ENCODE peak calls at places on chromosomes 11 and 22, in six cellular contexts. B is ovary, Q is OCI-LY7, E is B cell, A is GM06990, L is HFFc6. R is an unnamed sample.

GRCh38 chr22:28759861-28760560 is 12.5 kb upstream of the CCDC117 start:
- DNase-seq in B (no peak), A (no peak), E (no peak), L (no peak), Q (peak; percentile 25), R (no peak)

GRCh38 chr22:50074551-50075042 is 10.6 kb downstream of the MLC1 start:
- DNase-seq in A (no peak), L (no peak), B (peak; percentile 31), Q (no peak), E (no peak), R (no peak)

GRCh38 chr11:235180-235997 is 753 bp downstream of the SIRT3 start:
- DNase-seq in E (no peak), L (no peak), A (no peak), Q (no peak), B (no peak), R (no peak)

GRCh38 chr22:17085277-17086091 is 684 bp downstream of the IL17RA start:
- DNase-seq in Q (no peak), L (no peak), E (peak; percentile 51), B (no peak), A (peak; percentile 49), R (peak; percentile 54)

GRCh38 chr11:67613960-67614715 is 7.4 kb downstream of the NDUFV1 start:
- DNase-seq in E (peak; percentile 94), L (peak; percentile 9), Q (peak; percentile 97), B (peak; percentile 75), A (peak; percentile 87), R (peak; percentile 67)

GRCh38 chr11:108915666-108916065 is 250.8 kb downstream of the DDX10 start:
- DNase-seq in Q (no peak), E (no peak), A (no peak), B (no peak), L (no peak), R (no peak)

GRCh38 chr22:16804882-16805281 is 20.3 kb downstream of the XKR3 start:
- DNase-seq in A (no peak), Q (peak; percentile 31), B (no peak), L (no peak), E (no peak), R (no peak)

GRCh38 chr11:78688460-78688859 is 113.8 kb upstream of the NARS2 start:
- DNase-seq in L (no peak), E (no peak), Q (no peak), A (no peak), B (no peak), R (no peak)

GRCh38 chr11:27158763-27159679 is 118.4 kb downstream of the BBOX1 start:
- DNase-seq in L (peak; percentile 73), Q (peak; percentile 71), B (peak; percentile 43), A (no peak), E (no peak), R (peak; percentile 87)

GRCh38 chr22:38707346-38707745 is 1.6 kb downstream of the GTPBP1 start:
- DNase-seq in L (peak; percentile 55), B (no peak), E (no peak), Q (no peak), A (no peak), R (peak; percentile 56)

GRCh38 chr11:83257638-83258229 is 28.4 kb downstream of the CCDC90B start:
- DNase-seq in L (peak; percentile 77), A (no peak), E (no peak), Q (no peak), B (no peak), R (peak; percentile 94)

GRCh38 chr11:132681971-132682370 is 850.3 kb downstream of the OPCML start:
- DNase-seq in B (no peak), L (no peak), Q (no peak), E (no peak), A (no peak), R (no peak)

GRCh38 chr11:23688835-23689234 is 808.0 kb upstream of the LUZP2 start:
- DNase-seq in Q (no peak), A (no peak), B (no peak), L (no peak), E (no peak), R (peak; percentile 7)

GRCh38 chr11:120510406-120511115 is 987 bp upstream of the GRIK4 start:
- DNase-seq in A (no peak), L (no peak), B (no peak), Q (no peak), E (no peak), R (no peak)

GRCh38 chr11:2215561-2216399 is 44.2 kb upstream of the TH start:
- DNase-seq in B (peak; percentile 25), E (no peak), L (no peak), Q (no peak), A (no peak), R (no peak)

GRCh38 chr11:14687456-14687855 is 43.9 kb downstream of the PDE3B start:
- DNase-seq in E (no peak), L (no peak), Q (no peak), A (no peak), B (no peak), R (no peak)

GRCh38 chr22:26660961-26661578 is 3.7 kb downstream of the MIAT start:
- DNase-seq in A (no peak), E (no peak), B (no peak), Q (peak; percentile 51), L (no peak), R (no peak)

GRCh38 chr11:101446238-101446637 is 137.6 kb downstream of the TRPC6 start:
- DNase-seq in E (no peak), Q (no peak), A (no peak), L (peak; percentile 21), B (no peak), R (peak; percentile 76)

GRCh38 chr22:19289475-19290161 is 1.9 kb downstream of the CLTCL1 start:
- DNase-seq in B (no peak), L (peak; percentile 51), Q (no peak), E (peak; percentile 7), A (no peak), R (peak; percentile 23)

GRCh38 chr11:12175694-12176241 is 65.4 kb downstream of the MICAL2 start:
- DNase-seq in B (no peak), Q (no peak), E (no peak), A (no peak), L (peak; percentile 92), R (peak; percentile 89)

GRCh38 chr22:29205598-29206371 is at the start of gene EMID1:
- DNase-seq in Q (no peak), A (peak; percentile 67), E (peak; percentile 39), B (peak; percentile 72), L (no peak), R (peak; percentile 21)

GRCh38 chr11:31798057-31799035 is 12.8 kb downstream of the PAX6 start:
- DNase-seq in Q (no peak), B (no peak), A (peak; percentile 69), E (peak; percentile 23), L (no peak), R (no peak)
- TF ChIP-seq CTCF in Q (no peak), B (no peak), A (peak; percentile 55), E (no peak), L (peak; percentile 56), R (peak; percentile 14)

GRCh38 chr11:44728491-44728910 is 1.7 kb downstream of the TSPAN18 start:
- DNase-seq in E (peak; percentile 8), A (no peak), Q (no peak), B (no peak), L (no peak), R (no peak)
- TF ChIP-seq CTCF in E (no peak), A (no peak), Q (no peak), B (no peak), L (no peak), R (no peak)

DNA sequence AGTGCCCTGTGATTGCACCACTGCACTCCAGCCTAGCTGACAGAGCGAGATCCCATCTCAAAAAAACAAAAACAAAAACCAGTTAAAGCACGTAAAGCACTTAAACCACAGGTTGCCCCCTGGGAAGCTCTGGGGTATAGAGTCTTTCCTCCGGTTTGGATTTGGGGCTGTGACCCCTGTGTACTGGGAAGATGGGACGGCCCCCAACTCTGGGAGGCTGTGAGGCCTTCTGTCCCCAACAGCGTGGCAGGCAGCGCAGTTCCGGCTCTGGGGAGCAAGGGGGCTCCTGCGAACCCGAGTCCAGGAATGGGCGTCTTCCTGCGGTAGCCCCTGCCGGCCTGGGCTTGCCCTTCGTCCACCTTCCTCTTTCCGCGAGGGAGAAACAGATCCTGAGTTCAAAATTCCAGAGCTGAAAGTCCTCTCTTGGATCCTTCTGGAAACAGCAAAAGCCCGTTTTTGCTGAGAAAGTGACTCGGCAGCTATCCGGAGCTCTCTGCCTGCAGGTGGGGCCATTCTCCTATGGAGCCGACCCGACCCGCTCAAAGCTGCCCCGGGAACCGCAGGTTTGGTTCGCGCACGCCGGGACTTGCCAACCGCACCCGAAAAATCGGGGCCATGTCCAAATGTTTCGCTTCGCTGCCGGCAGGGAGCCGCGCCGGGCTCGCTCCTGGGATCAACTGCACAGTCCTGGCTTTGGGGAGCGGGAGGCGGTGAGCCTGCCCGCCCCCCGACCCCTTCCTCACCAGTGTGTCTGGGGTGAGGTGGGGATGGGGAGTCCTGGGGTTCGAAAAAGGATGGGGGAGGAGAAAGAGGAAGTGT is 36.3 kb upstream of the POLA2 start:
- DNase-seq in L (peak; percentile 18), Q (peak; percentile 67), E (peak; percentile 69), A (peak; percentile 48), B (peak; percentile 67), R (peak; percentile 84)
- TF ChIP-seq CTCF in L (peak; percentile 72), Q (peak; percentile 83), E (peak; percentile 69), A (peak; percentile 63), B (no peak), R (peak; percentile 62)

DNA sequence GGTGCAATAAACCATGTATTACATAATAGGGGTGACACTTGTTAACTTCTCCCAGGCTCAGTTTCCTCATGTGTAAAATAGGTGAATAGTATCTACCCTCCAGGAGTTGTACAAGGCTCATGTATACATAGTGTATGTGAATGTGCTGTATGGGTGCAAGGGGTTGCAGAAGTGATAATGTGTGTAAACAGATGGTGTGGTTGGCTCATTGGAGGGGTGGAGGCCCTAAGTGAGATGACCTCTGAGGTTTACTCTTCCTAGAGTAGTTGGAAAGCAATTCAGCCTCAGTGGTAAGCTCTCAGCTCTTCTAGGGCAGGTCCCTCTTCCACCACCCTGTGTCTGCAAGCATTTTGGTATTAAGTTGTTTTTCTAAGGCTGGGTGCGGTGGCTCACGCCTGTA is 102.4 kb downstream of the PTPRJ start:
- DNase-seq in B (no peak), L (no peak), E (no peak), A (no peak), Q (no peak), R (no peak)
- TF ChIP-seq CTCF in B (no peak), L (no peak), E (no peak), A (no peak), Q (no peak), R (no peak)